ENCODE peak calls at places on chromosomes 7 and 10, in eight cellular contexts. M, P, X, R, J, T, A and E are unnamed samples.

GRCh38 chr7:22657479-22657878 is 69.5 kb upstream of the IL6 start:
- DNase-seq in M (no peak), P (peak), X (no peak), R (no peak), J (no peak), T (no peak), A (no peak), E (no peak)

GRCh38 chr7:90951229-90951628 is 313.0 kb upstream of the FZD1 start:
- DNase-seq in M (no peak), P (no peak), X (no peak), R (no peak), J (no peak), T (no peak), A (no peak), E (no peak)

GRCh38 chr10:36640626-36641025 is 484.8 kb upstream of the ANKRD30A start:
- DNase-seq in M (no peak), P (no peak), X (no peak), R (no peak), J (no peak), T (no peak), A (peak), E (no peak)

GRCh38 chr7:26515462-26515861 is 223.8 kb downstream of the SNX10 start:
- DNase-seq in M (peak), P (no peak), X (no peak), R (no peak), J (no peak), T (peak), A (no peak), E (peak)

GRCh38 chr10:3961082-3961481 is 176.1 kb upstream of the KLF6 start:
- DNase-seq in M (no peak), P (peak), X (no peak), R (no peak), J (no peak), T (no peak), A (no peak), E (no peak)

GRCh38 chr10:3783313-3783689 is 1.7 kb downstream of the KLF6 start:
- DNase-seq in M (no peak), P (peak), X (peak), R (peak), J (no peak), T (no peak), A (peak), E (no peak)

GRCh38 chr7:66060796-66061195 is 14.8 kb upstream of the ASL start:
- DNase-seq in M (no peak), P (no peak), X (no peak), R (no peak), J (no peak), T (no peak), A (no peak), E (no peak)

GRCh38 chr10:6530966-6531365 is 49.1 kb downstream of the PRKCQ start:
- DNase-seq in M (no peak), P (peak), X (no peak), R (no peak), J (no peak), T (no peak), A (no peak), E (no peak)

GRCh38 chr7:113015038-113015645 is 71.5 kb downstream of the GPR85 start:
- DNase-seq in M (peak), P (no peak), X (no peak), R (no peak), J (no peak), T (peak), A (peak), E (no peak)